ENCODE peak calls at places on chromosomes 7 and 10, in eight cellular contexts. M is CD8-positive, alpha-beta T cell; A is astrocyte; J is A549; Y is thyroid gland; K is Karpas-422; Q is keratinocyte; O is pancreas. F is an unnamed sample. For H3K4me1, the result is how much of the 10 kb centered on the place peaks cover.

GRCh38 chr10:132933308-132934042 is 8.9 kb downstream of the CFAP46 start:
- DNase-seq in Q (no peak), J (no peak), M (no peak), A (no peak), K (no peak), O (no peak), Y (no peak), F (no peak)

GRCh38 chr10:80356563-80356999 is at the start of the genes DYDC1 and DYDC2:
- DNase-seq in O (peak), J (no peak), Y (peak), A (peak), M (peak), Q (no peak), K (no peak), F (peak)

GRCh38 chr7:4714767-4715384 is 32.8 kb downstream of the FOXK1 start:
- DNase-seq in M (no peak), Q (no peak), Y (no peak), K (no peak), A (no peak), J (no peak), O (no peak), F (no peak)

GRCh38 chr7:43119371-43120069 is 7.1 kb downstream of the HECW1 start:
- DNase-seq in J (no peak), K (no peak), Q (no peak), M (no peak), Y (no peak), A (peak), O (no peak), F (no peak)

GRCh38 chr10:17673517-17674051 is 29.6 kb downstream of the STAM start:
- DNase-seq in K (no peak), Q (peak), Y (no peak), O (no peak), A (peak), M (no peak), J (peak), F (peak)

GRCh38 chr7:95472521-95473160 is 13.1 kb upstream of the ASB4 start:
- DNase-seq in M (no peak), A (peak), Y (peak), K (no peak), J (no peak), Q (no peak), O (no peak), F (peak)

GRCh38 chr10:79292789-79293746 is 54.2 kb upstream of the PPIF start:
- DNase-seq in Y (no peak), A (no peak), K (peak), M (peak), O (no peak), Q (no peak), J (peak), F (no peak)

GRCh38 chr7:98458090-98458875 is 57.4 kb upstream of the BAIAP2L1 start:
- DNase-seq in A (no peak), K (no peak), O (no peak), Q (no peak), J (no peak), Y (no peak), M (no peak), F (no peak)

GRCh38 chr7:915291-916218 is 38.9 kb downstream of the ADAP1 start:
- DNase-seq in O (no peak), J (no peak), Y (no peak), Q (no peak), A (no peak), K (no peak), M (no peak), F (no peak)

GRCh38 chr10:101029520-101030309 is 1.2 kb downstream of the PDZD7 start:
- DNase-seq in Q (no peak), Y (no peak), J (no peak), O (no peak), M (no peak), K (no peak), A (no peak), F (no peak)

GRCh38 chr7:28904539-28905143 is 53.5 kb downstream of the TRIL start:
- DNase-seq in K (no peak), O (no peak), M (no peak), J (no peak), Y (no peak), A (no peak), Q (no peak), F (no peak)

GRCh38 chr10:130403153-130403890 is 267.1 kb downstream of the GLRX3 start:
- DNase-seq in M (no peak), J (no peak), A (no peak), K (no peak), Q (no peak), Y (no peak), O (peak), F (no peak)

GRCh38 chr10:84460520-84460919 is 132.1 kb downstream of the CCSER2 start:
- DNase-seq in Q (no peak), J (no peak), A (no peak), K (no peak), Y (no peak), O (no peak), M (no peak), F (no peak)

GRCh38 chr7:55505259-55505658 is 67.0 kb downstream of the VOPP1 start:
- DNase-seq in O (no peak), Q (no peak), Y (no peak), K (no peak), J (no peak), M (no peak), A (no peak), F (no peak)

GRCh38 chr10:15859865-15860691 is at the start of gene MINDY3:
- DNase-seq in K (peak), J (peak), A (peak), M (peak), O (peak), Y (peak), Q (peak), F (peak)

GRCh38 chr10:115844592-115844991 is 428.4 kb downstream of the GFRA1 start:
- DNase-seq in O (no peak), A (peak), Q (no peak), K (no peak), M (no peak), J (no peak), Y (no peak), F (no peak)

GRCh38 chr7:159212226-159212625 is 67.6 kb upstream of the VIPR2 start:
- DNase-seq in K (no peak), Y (no peak), M (no peak), J (no peak), A (no peak), O (no peak), Q (no peak), F (no peak)

GRCh38 chr7:90474284-90475210 is 5.1 kb downstream of the PTTG1IP2 start:
- DNase-seq in Q (peak), O (no peak), J (no peak), Y (no peak), M (no peak), K (no peak), A (peak), F (peak)

GRCh38 chr10:86658261-86658741 is 4.0 kb downstream of the OPN4 start:
- DNase-seq in O (no peak), A (no peak), J (no peak), Q (no peak), K (no peak), M (no peak), Y (peak), F (no peak)

GRCh38 chr7:30521532-30521931 is 16.9 kb upstream of the GGCT start:
- DNase-seq in J (no peak), Y (peak), Q (no peak), M (no peak), O (no peak), A (peak), K (no peak), F (no peak)

GRCh38 chr7:33447980-33448379 is 318.6 kb downstream of the BBS9 start:
- DNase-seq in M (no peak), Y (no peak), Q (no peak), K (no peak), J (no peak), O (no peak), A (peak), F (no peak)

GRCh38 chr7:35753761-35754603 is 46.9 kb upstream of the SEPTIN7 start:
- DNase-seq in M (no peak), K (no peak), Y (no peak), J (no peak), A (peak), Q (no peak), O (no peak), F (peak)

GRCh38 chr7:76403780-76404494 is 5.6 kb downstream of the SSC4D start:
- DNase-seq in J (no peak), Q (no peak), K (peak), Y (no peak), M (no peak), O (no peak), A (no peak), F (no peak)

GRCh38 chr10:122082616-122083477 is 93.9 kb downstream of the TACC2 start:
- DNase-seq in K (no peak), A (no peak), J (no peak), Q (no peak), Y (no peak), M (no peak), O (no peak), F (no peak)

GRCh38 chr7:34315032-34315431 is 343.0 kb upstream of the NPSR1 start:
- DNase-seq in K (no peak), O (no peak), J (no peak), M (no peak), Y (no peak), A (peak), Q (peak), F (no peak)

GRCh38 chr10:90394306-90394705 is 463.5 kb downstream of the HTR7 start:
- DNase-seq in M (no peak), K (no peak), Q (no peak), O (no peak), J (no peak), Y (no peak), A (no peak), F (no peak)

GRCh38 chr7:5827755-5828154 is 46.3 kb upstream of the RNF216 start:
- DNase-seq in O (peak), M (peak), A (no peak), Y (no peak), J (no peak), Q (no peak), K (peak), F (peak)

GRCh38 chr7:44693641-44694313 is 54.9 kb upstream of the ZMIZ2 start:
- DNase-seq in Q (no peak), O (no peak), K (no peak), J (no peak), Y (no peak), M (no peak), A (peak), F (no peak)

GRCh38 chr7:116231543-116232401 is 21.4 kb downstream of the TES start:
- DNase-seq in O (no peak), M (no peak), A (peak), Q (no peak), Y (no peak), J (no peak), K (no peak), F (peak)

GRCh38 chr7:107920048-107920772 is 29.2 kb downstream of the DLD start:
- DNase-seq in K (no peak), M (no peak), Y (no peak), Q (no peak), O (no peak), J (no peak), A (no peak), F (no peak)

GRCh38 chr10:127916826-127917225 is 9.9 kb downstream of the PTPRE start:
- DNase-seq in Q (no peak), Y (no peak), A (no peak), O (no peak), M (no peak), J (no peak), K (no peak), F (no peak)

GRCh38 chr7:20238754-20239324 is 21.7 kb upstream of the MACC1 start:
- DNase-seq in Q (no peak), J (no peak), M (no peak), Y (no peak), A (peak), K (peak), O (no peak), F (no peak)

GRCh38 chr10:102735065-102735562 is 8.6 kb upstream of the WBP1L start:
- DNase-seq in O (no peak), Y (no peak), M (no peak), A (no peak), Q (no peak), K (no peak), J (no peak), F (peak)

GRCh38 chr10:60446855-60447254 is 57.2 kb upstream of the ANK3 start:
- DNase-seq in Q (no peak), A (peak), J (no peak), M (no peak), O (peak), K (no peak), Y (peak), F (peak)

GRCh38 chr7:155222046-155222445 is 75.6 kb upstream of the INSIG1 start:
- DNase-seq in Y (no peak), J (no peak), K (no peak), O (no peak), Q (no peak), A (peak), M (no peak), F (no peak)
- H3K4me1 ChIP-seq in Y (under half), J (under half), K (under half), O (under half), Q (under half), A (under half), M (under half), F (under half)

GRCh38 chr10:124504711-124505110 is 43.1 kb downstream of the LHPP start:
- DNase-seq in Q (no peak), O (no peak), J (no peak), K (no peak), A (no peak), Y (no peak), M (no peak), F (no peak)
- H3K4me1 ChIP-seq in Q (under half), O (under half), J (under half), K (under half), A (under half), Y (under half), M (under half), F (under half)

GRCh38 chr7:2508327-2509231 is 11.0 kb upstream of the LFNG start:
- DNase-seq in M (peak), J (no peak), Y (peak), A (no peak), O (peak), Q (no peak), K (no peak), F (peak)
- H3K4me1 ChIP-seq in M (half or more), J (under half), Y (under half), A (under half), O (under half), Q (under half), K (under half), F (under half)

DNA sequence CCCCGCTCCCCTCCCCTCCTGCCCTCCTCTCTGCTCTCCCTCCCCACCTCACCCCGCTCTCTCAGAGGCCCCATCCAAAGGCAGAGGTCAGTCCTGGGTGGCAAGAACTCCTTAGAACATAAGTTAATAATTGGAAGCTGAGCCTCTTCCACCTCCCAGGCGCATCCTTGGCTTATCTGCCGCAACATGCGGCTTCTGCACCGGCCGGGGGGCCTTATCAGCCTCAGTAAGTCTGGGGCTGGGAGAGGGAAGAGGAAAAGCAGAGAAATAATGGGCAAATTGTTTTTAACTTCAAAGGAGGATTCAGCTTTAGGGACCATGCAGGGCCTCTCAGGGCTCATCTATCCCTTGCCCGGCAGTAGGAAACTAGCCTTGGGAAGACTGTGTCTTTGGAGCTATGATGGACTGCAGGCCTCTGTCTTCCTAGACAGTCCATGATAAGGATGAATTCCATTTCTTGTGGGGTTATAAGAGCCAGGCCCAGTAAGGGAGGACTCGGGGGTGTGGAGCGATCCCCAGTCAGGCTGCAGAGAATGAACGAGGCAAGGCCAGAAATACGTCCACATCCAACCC is 411.6 kb downstream of the PLXNA4 start:
- DNase-seq in Y (no peak), J (no peak), O (no peak), K (no peak), M (no peak), Q (no peak), A (no peak), F (no peak)
- H3K4me1 ChIP-seq in Y (under half), J (under half), O (under half), K (under half), M (under half), Q (under half), A (under half), F (under half)

DNA sequence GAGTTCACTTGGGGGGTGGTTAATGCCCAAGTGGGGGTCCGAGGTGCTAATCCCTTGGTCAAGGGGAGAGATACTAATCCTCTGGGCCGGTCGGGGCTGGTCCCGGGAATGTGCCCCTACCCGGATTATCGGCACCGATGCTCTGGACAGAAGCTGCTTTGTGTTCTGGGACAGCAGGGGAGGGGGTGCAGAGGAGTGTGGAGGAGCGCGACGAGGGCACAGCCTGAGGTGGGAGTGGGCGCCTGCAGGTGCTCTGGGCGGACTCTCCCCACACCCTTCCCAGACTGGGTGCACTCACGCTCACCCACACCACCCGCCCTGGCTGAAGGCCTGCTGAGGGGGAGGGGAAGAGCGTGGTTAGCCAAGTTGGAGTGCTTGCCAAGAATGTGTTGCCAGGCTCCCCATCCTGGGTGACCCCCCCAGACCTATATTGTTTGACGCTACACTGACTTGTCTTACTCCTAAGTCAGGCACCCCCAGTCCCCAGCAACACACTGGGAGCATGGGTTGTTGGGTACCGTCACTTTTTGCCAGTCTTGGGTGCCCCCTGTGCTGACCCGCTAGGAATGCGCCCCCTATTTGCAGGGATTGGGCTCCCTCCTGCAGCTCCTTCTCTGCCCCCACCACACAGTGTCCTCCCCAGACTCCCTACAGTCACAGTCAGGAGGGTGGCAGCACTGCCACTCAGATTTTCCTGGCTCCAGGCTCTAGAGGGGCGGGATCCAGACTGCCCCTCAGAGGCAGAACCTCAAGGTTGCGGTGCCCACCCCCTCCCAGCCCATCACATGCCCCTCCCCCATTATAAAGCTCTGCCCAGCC is 1.2 kb downstream of the SLC4A2 start:
- DNase-seq in Y (peak), K (peak), A (no peak), Q (no peak), J (peak), M (no peak), O (peak), F (peak)
- H3K4me1 ChIP-seq in Y (under half), K (under half), A (half or more), Q (under half), J (under half), M (under half), O (under half), F (under half)